ENCODE peak calls at places on chromosomes 3 and 15, in eight cellular contexts. C is sigmoid colon, D is thoracic aorta, N is MG63, Z is GM23338, F is upper lobe of left lung, R is mesendoderm, P is brain microvascular endothelial cell. Y is an unnamed sample. For H3K36me3, the result is how much of the 10 kb centered on the place peaks cover.

GRCh38 chr3:165507576-165507975 is 311.4 kb upstream of the SLITRK3 start:
- DNase-seq in N (no peak), R (no peak), P (no peak), F (no peak), D (no peak), Z (no peak), C (no peak), Y (no peak)

GRCh38 chr3:149489060-149489690 is 14.7 kb downstream of the TM4SF4 start:
- DNase-seq in F (no peak), C (no peak), P (no peak), N (no peak), D (no peak), R (peak), Z (peak), Y (peak)

GRCh38 chr3:136277634-136278033 is 27.5 kb downstream of the PCCB start:
- DNase-seq in P (no peak), C (no peak), D (no peak), N (no peak), F (no peak), R (peak), Z (peak), Y (peak)

GRCh38 chr3:152349397-152349796 is 80.7 kb downstream of the MBNL1 start:
- DNase-seq in R (no peak), C (no peak), F (no peak), D (no peak), P (no peak), Z (no peak), N (no peak), Y (no peak)

GRCh38 chr3:11001020-11001657 is 8.6 kb downstream of the SLC6A1 start:
- DNase-seq in C (no peak), Z (peak), P (no peak), N (no peak), D (no peak), F (no peak), R (no peak), Y (no peak)

GRCh38 chr3:17052348-17052747 is 167.6 kb downstream of the PLCL2 start:
- DNase-seq in F (no peak), C (no peak), N (no peak), D (no peak), Z (no peak), R (no peak), P (no peak), Y (no peak)

GRCh38 chr3:8621141-8621540 is 23.5 kb downstream of the SSUH2 start:
- DNase-seq in N (no peak), C (peak), P (no peak), R (no peak), Z (no peak), F (no peak), D (no peak), Y (no peak)

GRCh38 chr3:153621988-153622387 is 460.0 kb downstream of the RAP2B start:
- DNase-seq in P (no peak), Z (no peak), D (no peak), C (no peak), F (no peak), R (no peak), N (no peak), Y (no peak)

GRCh38 chr3:139610886-139611285 is 66.9 kb downstream of the NMNAT3 start:
- DNase-seq in F (no peak), D (no peak), R (no peak), N (no peak), C (no peak), Z (no peak), P (no peak), Y (no peak)

GRCh38 chr15:60414016-60414682 is 16.4 kb upstream of the ANXA2 start:
- DNase-seq in Z (no peak), D (no peak), R (no peak), C (no peak), P (no peak), N (peak), F (no peak), Y (no peak)

GRCh38 chr15:83112959-83113299 is 5.5 kb downstream of the TM6SF1 start:
- DNase-seq in D (no peak), N (no peak), Z (no peak), C (no peak), F (peak), R (no peak), P (no peak), Y (no peak)

GRCh38 chr3:76585794-76586392 is 454.0 kb upstream of the ROBO2 start:
- DNase-seq in C (no peak), N (no peak), D (no peak), Z (peak), F (no peak), P (no peak), R (peak), Y (peak)

GRCh38 chr3:44468572-44469520 is 8.6 kb downstream of the ZNF445 start:
- DNase-seq in D (no peak), C (no peak), R (peak), F (no peak), P (peak), N (peak), Z (peak), Y (peak)

GRCh38 chr15:50411870-50412269 is 12.3 kb upstream of the USP8 start:
- DNase-seq in F (no peak), Z (no peak), R (no peak), C (no peak), P (no peak), D (no peak), N (no peak), Y (no peak)

GRCh38 chr3:194273396-194274310 is 77.5 kb downstream of the CPN2 start:
- DNase-seq in R (no peak), Z (no peak), P (no peak), C (peak), F (no peak), D (no peak), N (no peak), Y (no peak)

GRCh38 chr3:194387276-194387675 is 11.8 kb downstream of the GP5 start:
- DNase-seq in N (no peak), Z (no peak), R (no peak), F (no peak), D (no peak), P (no peak), C (no peak), Y (peak)

GRCh38 chr3:107430214-107431047 is 53.2 kb downstream of the CCDC54 start:
- DNase-seq in R (peak), P (peak), D (no peak), N (no peak), C (no peak), F (peak), Z (peak), Y (peak)

GRCh38 chr3:32383136-32383711 is 8.4 kb upstream of the CMTM7 start:
- DNase-seq in F (no peak), C (no peak), R (peak), N (no peak), Z (no peak), D (no peak), P (no peak), Y (no peak)

GRCh38 chr15:38076806-38077205 is 142.4 kb downstream of the TMCO5A start:
- DNase-seq in F (no peak), R (peak), C (no peak), D (no peak), N (no peak), Z (peak), P (no peak), Y (peak)

GRCh38 chr3:58164916-58165821 is 45.6 kb downstream of the DNASE1L3 start:
- DNase-seq in Z (peak), F (no peak), C (peak), P (no peak), R (peak), N (no peak), D (no peak), Y (peak)

GRCh38 chr3:13707456-13707855 is 158.5 kb downstream of the FBLN2 start:
- DNase-seq in Z (no peak), D (no peak), C (peak), P (no peak), R (no peak), F (peak), N (no peak), Y (no peak)

GRCh38 chr3:179450321-179450720 is 949 bp downstream of the GNB4 start:
- DNase-seq in P (no peak), D (no peak), C (no peak), N (no peak), F (no peak), Z (no peak), R (no peak), Y (no peak)

GRCh38 chr15:67808821-67809220 is 16.5 kb upstream of the SKOR1 start:
- DNase-seq in F (no peak), P (no peak), C (peak), N (no peak), D (no peak), Z (no peak), R (no peak), Y (no peak)

GRCh38 chr3:126147932-126148683 is 32.3 kb downstream of the ALDH1L1 start:
- DNase-seq in F (peak), R (no peak), P (no peak), D (no peak), Z (no peak), N (no peak), C (no peak), Y (peak)

GRCh38 chr3:140276698-140277097 is 341.7 kb downstream of the CLSTN2 start:
- DNase-seq in R (peak), N (peak), Z (peak), F (peak), D (no peak), P (peak), C (no peak), Y (no peak)

GRCh38 chr3:103002447-103002846 is 567.6 kb downstream of the ZPLD1 start:
- DNase-seq in F (no peak), Z (no peak), D (no peak), P (no peak), C (no peak), R (no peak), N (peak), Y (no peak)

GRCh38 chr3:112403101-112403500 is 70.1 kb downstream of the CD200 start:
- DNase-seq in C (no peak), N (no peak), Z (no peak), R (no peak), F (no peak), D (no peak), P (no peak), Y (no peak)

GRCh38 chr3:106249159-106249558 is 380.3 kb upstream of the CBLB start:
- DNase-seq in D (no peak), Z (no peak), F (no peak), P (no peak), R (no peak), N (no peak), C (no peak), Y (no peak)

GRCh38 chr15:75985966-75986365 is 26.3 kb downstream of the NRG4 start:
- DNase-seq in Z (no peak), C (no peak), N (no peak), F (no peak), P (peak), D (no peak), R (no peak), Y (no peak)

GRCh38 chr3:172651936-172652595 is 58.8 kb downstream of the NCEH1 start:
- DNase-seq in C (no peak), N (no peak), D (no peak), F (no peak), Z (no peak), P (no peak), R (no peak), Y (no peak)

GRCh38 chr3:69671082-69671952 is 67.9 kb upstream of the MITF start:
- DNase-seq in R (peak), N (no peak), Z (peak), F (no peak), P (peak), D (no peak), C (no peak), Y (peak)

DNA sequence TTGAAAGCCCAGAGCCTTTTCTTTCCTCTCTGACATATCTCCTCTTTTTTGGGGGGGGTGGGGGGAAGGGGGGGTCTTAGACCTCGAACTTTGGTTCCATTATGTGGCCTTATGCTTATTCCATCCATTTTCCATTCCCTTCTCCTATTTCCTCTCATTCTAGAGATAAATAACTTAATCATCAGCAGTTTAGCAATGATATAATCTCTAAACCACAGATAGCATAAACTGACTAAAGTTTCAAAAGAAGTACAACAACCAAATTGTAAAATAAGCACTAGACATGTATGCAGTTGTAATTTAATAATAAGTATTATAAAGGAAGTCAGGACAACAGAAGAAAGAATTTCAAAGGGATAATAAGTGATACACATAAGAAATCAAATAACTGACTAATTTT is 64.5 kb downstream of the AQR start:
- DNase-seq in C (no peak), Z (no peak), R (no peak), N (no peak), D (no peak), F (no peak), P (no peak), Y (no peak)
- H3K36me3 ChIP-seq in C (under half), Z (under half), R (under half), N (under half), D (under half), F (under half), P (under half), Y (under half)

DNA sequence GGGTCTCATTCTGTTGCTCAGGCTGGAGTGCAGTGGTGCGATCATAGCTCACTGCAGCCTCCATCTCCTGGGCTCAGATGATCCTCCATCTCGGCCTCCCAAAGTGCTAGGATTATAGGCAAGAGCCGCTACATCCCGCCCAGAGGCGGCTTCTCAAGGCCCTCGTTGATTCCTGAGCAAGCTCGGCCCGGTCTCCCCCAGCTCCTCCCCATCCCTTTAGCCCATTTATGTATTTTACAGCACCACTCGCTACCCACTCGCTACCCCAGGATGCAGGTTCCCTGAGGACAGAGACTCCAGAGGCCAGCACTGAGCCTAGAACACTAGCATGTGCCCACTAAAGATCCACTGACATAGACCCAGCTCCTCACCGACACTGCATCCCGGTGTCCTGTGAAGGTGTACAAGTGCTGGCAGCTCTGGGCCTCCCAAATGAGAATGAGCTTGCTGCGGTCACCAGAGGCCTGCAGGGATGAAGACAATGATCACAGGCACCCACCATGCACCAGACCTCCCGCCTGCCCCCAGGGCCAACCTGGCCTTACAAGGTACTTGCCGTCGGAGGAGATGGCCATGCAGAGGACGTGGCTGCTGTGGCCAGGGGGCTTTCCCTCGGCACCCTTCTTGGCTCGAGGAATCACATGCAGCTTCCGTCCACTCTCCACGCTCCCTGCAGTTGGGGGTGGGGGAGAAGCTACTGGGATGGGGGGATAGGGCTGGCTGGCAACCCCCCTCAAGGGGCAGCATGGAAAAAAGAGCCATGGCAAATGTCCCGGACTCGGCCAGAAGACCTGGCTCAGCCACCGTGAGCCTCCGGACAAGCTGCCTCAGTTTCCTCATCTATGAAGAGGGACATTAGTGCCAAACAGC is 5.6 kb downstream of the RRP9 start:
- DNase-seq in D (no peak), F (peak), C (peak), R (no peak), P (no peak), Z (no peak), N (no peak), Y (peak)
- H3K36me3 ChIP-seq in D (under half), F (half or more), C (under half), R (under half), P (under half), Z (under half), N (under half), Y (under half)

DNA sequence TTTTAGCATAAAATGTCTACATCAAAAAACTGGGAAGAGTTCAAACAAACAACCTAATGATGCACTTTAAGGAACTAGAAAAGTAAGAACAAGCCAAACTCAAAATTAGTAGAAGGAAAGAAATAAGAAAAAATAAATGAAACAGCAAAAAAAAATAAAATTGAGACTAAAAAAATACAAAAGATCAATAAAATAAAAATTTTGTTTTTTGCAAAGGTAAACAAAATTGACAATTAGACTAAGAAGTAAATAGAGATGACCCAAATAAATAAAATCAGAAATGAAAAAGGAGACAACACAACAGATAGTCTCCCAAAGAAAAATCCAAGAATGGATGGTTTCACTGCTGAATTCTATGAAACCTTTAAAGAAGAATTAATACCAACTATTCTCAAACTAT is 89.6 kb upstream of the MME start:
- DNase-seq in C (no peak), Z (no peak), R (no peak), F (no peak), P (no peak), N (no peak), D (no peak), Y (no peak)
- H3K36me3 ChIP-seq in C (under half), Z (under half), R (under half), F (under half), P (under half), N (under half), D (under half), Y (under half)

DNA sequence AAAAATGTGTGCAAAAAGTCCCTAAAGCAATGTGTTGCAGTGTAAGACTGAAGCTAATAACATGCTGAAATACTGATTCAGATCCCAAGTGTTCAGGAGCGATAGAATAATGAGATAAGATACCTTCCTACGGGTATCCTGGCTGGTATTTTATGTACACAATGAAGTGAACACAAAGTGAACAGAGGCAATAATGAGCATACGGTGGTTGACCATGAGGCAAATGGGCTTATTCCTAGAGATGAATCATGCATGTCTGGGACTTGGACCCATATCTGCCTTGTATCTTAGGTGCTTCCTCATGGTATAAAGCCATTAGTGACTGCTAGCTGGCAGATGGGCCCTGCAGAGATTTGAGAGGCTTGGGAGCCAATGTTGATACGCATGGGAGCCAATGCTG is 21.5 kb downstream of the PTPRG start:
- DNase-seq in D (no peak), Z (no peak), R (no peak), C (no peak), P (no peak), F (no peak), N (no peak), Y (no peak)
- H3K36me3 ChIP-seq in D (under half), Z (under half), R (under half), C (under half), P (under half), F (under half), N (under half), Y (under half)

GRCh38 chr3:138289701-138290100 is 40.0 kb downstream of the NME9 start:
- DNase-seq in R (no peak), C (no peak), N (no peak), Z (no peak), F (no peak), P (no peak), D (no peak), Y (no peak)
- H3K36me3 ChIP-seq in R (under half), C (under half), N (under half), Z (under half), F (half or more), P (under half), D (half or more), Y (under half)

GRCh38 chr3:143060906-143061305 is 58.7 kb upstream of the CHST2 start:
- DNase-seq in F (no peak), C (no peak), Z (no peak), N (no peak), D (no peak), P (no peak), R (no peak), Y (no peak)
- H3K36me3 ChIP-seq in F (under half), C (under half), Z (under half), N (under half), D (under half), P (under half), R (under half), Y (under half)